ENCODE peak calls at places on chromosomes 13 and 19, in seven cellular contexts. U, R, Z, C, F, L and P are unnamed samples.

GRCh38 chr13:23851106-23851505 is 38.1 kb downstream of the MIPEP start:
- DNase-seq in C (no peak), U (peak), R (peak), L (no peak), Z (no peak), F (no peak), P (no peak)

GRCh38 chr19:38304866-38305429 is 897 bp downstream of the C19orf33 start:
- DNase-seq in F (no peak), U (peak), C (peak), R (no peak), L (peak), Z (no peak), P (no peak)

GRCh38 chr19:40225440-40226305 is 816 bp downstream of the CCNP start:
- DNase-seq in L (no peak), R (no peak), U (no peak), C (no peak), Z (no peak), F (no peak), P (no peak)

GRCh38 chr13:64278493-64278892 is 2862.8 kb upstream of the PCDH20 start:
- DNase-seq in R (peak), U (peak), L (no peak), Z (no peak), F (no peak), C (no peak), P (no peak)

GRCh38 chr13:112174476-112175110 is 107.6 kb downstream of the SOX1 start:
- DNase-seq in F (no peak), U (no peak), Z (no peak), R (peak), C (no peak), L (no peak), P (no peak)

GRCh38 chr13:26785845-26786630 is 25.5 kb upstream of the GPR12 start:
- DNase-seq in F (no peak), C (peak), R (no peak), L (peak), Z (no peak), U (no peak), P (no peak)

GRCh38 chr19:55386515-55386947 is 799 bp downstream of the RPL28 start:
- DNase-seq in C (no peak), L (no peak), U (no peak), F (no peak), R (no peak), Z (no peak), P (no peak)

GRCh38 chr13:34114581-34114980 is 296.6 kb downstream of the RFC3 start:
- DNase-seq in L (no peak), C (no peak), R (no peak), Z (no peak), U (no peak), F (no peak), P (no peak)

GRCh38 chr19:35879770-35880317 is 11.5 kb downstream of the APLP1 start:
- DNase-seq in R (peak), L (peak), C (peak), F (peak), U (peak), Z (peak), P (peak)

GRCh38 chr13:111058796-111059506 is 56.2 kb upstream of the ARHGEF7 start:
- DNase-seq in L (peak), U (peak), Z (no peak), C (no peak), F (no peak), R (no peak), P (no peak)

GRCh38 chr13:43303040-43303729 is 279.8 kb downstream of the DNAJC15 start:
- DNase-seq in F (peak), Z (no peak), L (peak), U (peak), C (peak), R (peak), P (peak)

GRCh38 chr13:41411536-41411935 is 45.8 kb upstream of the RGCC start:
- DNase-seq in U (peak), F (no peak), C (peak), R (peak), L (no peak), Z (no peak), P (peak)

GRCh38 chr19:8526345-8527062 is 12.5 kb upstream of the ZNF414 start:
- DNase-seq in Z (peak), L (peak), F (peak), R (peak), C (peak), U (peak), P (peak)

GRCh38 chr19:5587661-5588060 is 19.9 kb upstream of the TINCR start:
- DNase-seq in L (no peak), Z (no peak), U (no peak), R (no peak), C (no peak), F (no peak), P (no peak)

GRCh38 chr13:101514695-101515275 is 62.3 kb downstream of the ITGBL1 start:
- DNase-seq in U (peak), C (peak), L (no peak), F (no peak), R (peak), Z (no peak), P (no peak)

GRCh38 chr19:374183-374885 is 29.7 kb upstream of the MIER2 start:
- DNase-seq in U (peak), C (no peak), R (no peak), F (no peak), L (no peak), Z (peak), P (no peak)